ENCODE peak calls at places on chromosome 1, in four cellular contexts. Z, E, K and X are unnamed samples.

GRCh38 chr1:114274621-114275317 is 121.1 kb upstream of the SYT6 start:
- DNase-seq in Z (no peak), E (no peak), K (no peak), X (no peak)

GRCh38 chr1:33244143-33244808 is 12.0 kb upstream of the ZNF362 start:
- DNase-seq in Z (no peak), E (no peak), K (peak; percentile 50), X (peak; percentile 12)

GRCh38 chr1:161021959-161022332 is 994 bp upstream of the F11R start:
- DNase-seq in Z (no peak), E (no peak), K (no peak), X (peak; percentile 66)

GRCh38 chr1:94336991-94337390 is 81.2 kb upstream of the ABCD3 start:
- DNase-seq in Z (no peak), E (no peak), K (no peak), X (no peak)

GRCh38 chr1:213245270-213245669 is 194.2 kb downstream of the RPS6KC1 start:
- DNase-seq in Z (no peak), E (no peak), K (no peak), X (no peak)

GRCh38 chr1:98126740-98127139 is 205.9 kb upstream of the DPYD start:
- DNase-seq in Z (no peak), E (no peak), K (peak; percentile 10), X (no peak)

GRCh38 chr1:157135646-157136045 is 2.5 kb downstream of the ETV3 start:
- DNase-seq in Z (no peak), E (no peak), K (no peak), X (peak; percentile 16)

GRCh38 chr1:201748331-201748730 is 80.6 kb upstream of the IPO9 start:
- DNase-seq in Z (no peak), E (peak; percentile 95), K (peak; percentile 97), X (peak; percentile 88)

GRCh38 chr1:910881-911721 is 12.6 kb upstream of the SAMD11 start:
- DNase-seq in Z (peak; percentile 39), E (no peak), K (peak; percentile 50), X (peak; percentile 77)

GRCh38 chr1:25758466-25759070 is 41.4 kb upstream of the SELENON start:
- DNase-seq in Z (no peak), E (no peak), K (no peak), X (no peak)

GRCh38 chr1:2523891-2524609 is 2.3 kb downstream of the PANK4 start:
- DNase-seq in Z (no peak), E (no peak), K (no peak), X (no peak)

GRCh38 chr1:245480393-245481120 is 325.8 kb downstream of the KIF26B start:
- DNase-seq in Z (no peak), E (no peak), K (no peak), X (no peak)

GRCh38 chr1:201888282-201889033 is at the start of gene SHISA4:
- DNase-seq in Z (peak; percentile 92), E (no peak), K (peak; percentile 78), X (peak; percentile 82)

GRCh38 chr1:38243106-38243505 is 196.5 kb upstream of the POU3F1 start:
- DNase-seq in Z (no peak), E (no peak), K (no peak), X (peak; percentile 51)

GRCh38 chr1:79006564-79006963 is at the start of gene ADGRL4:
- DNase-seq in Z (peak; percentile 57), E (no peak), K (peak; percentile 81), X (peak; percentile 38)

GRCh38 chr1:220281159-220281574 is 8.9 kb upstream of the RAB3GAP2 start:
- DNase-seq in Z (no peak), E (no peak), K (no peak), X (peak; percentile 22)

GRCh38 chr1:218156602-218157001 is 128.5 kb upstream of the RRP15 start:
- DNase-seq in Z (no peak), E (no peak), K (no peak), X (peak; percentile 6)

GRCh38 chr1:205812271-205812877 is 624 bp downstream of the SLC41A1 start:
- DNase-seq in Z (no peak), E (no peak), K (no peak), X (no peak)

GRCh38 chr1:105894006-105894405 is 1162.5 kb upstream of the PRMT6 start:
- DNase-seq in Z (no peak), E (peak; percentile 28), K (peak; percentile 27), X (no peak)

GRCh38 chr1:20634594-20635084 is 1.4 kb downstream of the PINK1 start:
- DNase-seq in Z (peak; percentile 81), E (no peak), K (peak; percentile 61), X (peak; percentile 72)

GRCh38 chr1:156165083-156165482 is 11.7 kb downstream of the SEMA4A start:
- DNase-seq in Z (no peak), E (no peak), K (no peak), X (peak; percentile 87)

GRCh38 chr1:86621286-86621685 is 74.4 kb downstream of the CLCA4 start:
- DNase-seq in Z (no peak), E (no peak), K (no peak), X (no peak)

GRCh38 chr1:225426395-225427248 is 1.2 kb downstream of the LBR start:
- DNase-seq in Z (peak; percentile 65), E (no peak), K (peak; percentile 30), X (peak; percentile 42)

GRCh38 chr1:196738730-196739129 is 35.9 kb upstream of the CFHR3 start:
- DNase-seq in Z (no peak), E (no peak), K (no peak), X (no peak)

GRCh38 chr1:205913451-205914204 is 29.6 kb downstream of the SLC26A9 start:
- DNase-seq in Z (peak; percentile 77), E (peak; percentile 58), K (no peak), X (peak; percentile 86)

GRCh38 chr1:117020526-117021156 is 19.1 kb downstream of the CD101 start:
- DNase-seq in Z (no peak), E (no peak), K (no peak), X (no peak)

GRCh38 chr1:170663441-170664282 is at the start of gene PRRX1:
- DNase-seq in Z (no peak), E (no peak), K (no peak), X (no peak)

GRCh38 chr1:53339736-53340385 is 12.0 kb upstream of the LRP8 start:
- DNase-seq in Z (no peak), E (no peak), K (no peak), X (no peak)

GRCh38 chr1:224182866-224183590 is at the start of gene DEGS1:
- DNase-seq in Z (peak; percentile 88), E (no peak), K (peak; percentile 79), X (peak; percentile 89)

GRCh38 chr1:224564491-224565084 is 51.5 kb upstream of the CNIH3 start:
- DNase-seq in Z (no peak), E (no peak), K (peak; percentile 39), X (no peak)

GRCh38 chr1:156909671-156910070 is 10.8 kb upstream of the LRRC71 start:
- DNase-seq in Z (peak; percentile 41), E (no peak), K (no peak), X (no peak)

GRCh38 chr1:119324198-119324597 is 44.4 kb upstream of the HAO2 start:
- DNase-seq in Z (no peak), E (no peak), K (no peak), X (no peak)

GRCh38 chr1:65233757-65234156 is 75.6 kb upstream of the DNAJC6 start:
- DNase-seq in Z (no peak), E (no peak), K (no peak), X (no peak)

GRCh38 chr1:15034656-15035055 is 118.9 kb upstream of the TMEM51 start:
- DNase-seq in Z (no peak), E (no peak), K (no peak), X (no peak)

GRCh38 chr1:65658122-65658521 is 134.6 kb upstream of the PDE4B start:
- DNase-seq in Z (no peak), E (no peak), K (peak; percentile 44), X (no peak)

GRCh38 chr1:97277891-97278662 is 556.5 kb downstream of the PTBP2 start:
- DNase-seq in Z (no peak), E (peak; percentile 71), K (peak; percentile 72), X (peak; percentile 89)

GRCh38 chr1:29389533-29390041 is 153.3 kb downstream of the PTPRU start:
- DNase-seq in Z (no peak), E (no peak), K (no peak), X (no peak)

GRCh38 chr1:23902611-23903278 is 10.4 kb downstream of the CNR2 start:
- DNase-seq in Z (peak; percentile 51), E (no peak), K (no peak), X (no peak)

GRCh38 chr1:205578780-205579571 is 52.8 kb downstream of the ELK4 start:
- DNase-seq in Z (no peak), E (no peak), K (no peak), X (peak; percentile 60)